ENCODE peak calls at places on chromosomes 4 and X, in five cellular contexts. U is tibial nerve, Y is uterus, X is Peyer's patch, Q is H1. N is an unnamed sample.

GRCh38 chrX:45824471-45824870 is 623.8 kb upstream of the DIPK2B start:
- DNase-seq in Y (peak), U (no peak), X (no peak), Q (no peak), N (no peak)

GRCh38 chr4:165838575-165838974 is 34.5 kb upstream of the TLL1 start:
- DNase-seq in X (no peak), Y (no peak), Q (no peak), U (no peak), N (no peak)

GRCh38 chr4:147737623-147738022 is 5.7 kb downstream of the ARHGAP10 start:
- DNase-seq in X (no peak), Y (no peak), Q (no peak), U (no peak), N (no peak)

GRCh38 chr4:1870328-1870577 is 940 bp upstream of the NSD2 start:
- DNase-seq in U (peak), Y (peak), Q (no peak), X (peak), N (peak)

GRCh38 chrX:81202413-81202794 is 502 bp downstream of the SH3BGRL start:
- DNase-seq in Y (no peak), Q (no peak), U (no peak), X (no peak), N (no peak)

GRCh38 chr4:78299565-78299972 is 242.4 kb downstream of the FRAS1 start:
- DNase-seq in Q (no peak), Y (no peak), U (no peak), X (no peak), N (peak)

GRCh38 chr4:1339489-1339888 is 7.5 kb upstream of the UVSSA start:
- DNase-seq in X (no peak), Q (no peak), U (no peak), Y (no peak), N (no peak)

GRCh38 chrX:97563531-97564133 is 679.9 kb downstream of the RPA4 start:
- DNase-seq in Q (no peak), X (peak), Y (peak), U (peak), N (no peak)

GRCh38 chr4:70734168-70734954 is 12.6 kb downstream of the RUFY3 start:
- DNase-seq in U (no peak), Q (no peak), Y (no peak), X (peak), N (peak)

GRCh38 chr4:5988086-5988845 is 30.0 kb downstream of the C4orf50 start:
- DNase-seq in U (no peak), Q (no peak), X (no peak), Y (no peak), N (no peak)

GRCh38 chr4:79756496-79756895 is 316.5 kb downstream of the ANTXR2 start:
- DNase-seq in Q (no peak), Y (no peak), X (no peak), U (no peak), N (no peak)

GRCh38 chr4:155377281-155377680 is 516 bp upstream of the MAP9 start:
- DNase-seq in Q (no peak), Y (no peak), U (no peak), X (no peak), N (no peak)

GRCh38 chr4:164252286-164252685 is 501.6 kb upstream of the SMIM31 start:
- DNase-seq in Q (no peak), X (no peak), Y (no peak), U (no peak), N (no peak)

GRCh38 chrX:20442597-20442996 is 175.9 kb upstream of the RPS6KA3 start:
- DNase-seq in Q (peak), X (peak), U (peak), Y (peak), N (peak)

GRCh38 chr4:121599049-121599448 is 97.7 kb downstream of the ANXA5 start:
- DNase-seq in Q (no peak), U (no peak), Y (no peak), X (no peak), N (no peak)

GRCh38 chr4:12846368-12846767 is 637.8 kb downstream of the RAB28 start:
- DNase-seq in X (no peak), Y (no peak), Q (no peak), U (no peak), N (no peak)

GRCh38 chr4:138320030-138320429 is 77.9 kb upstream of the SLC7A11 start:
- DNase-seq in X (no peak), U (no peak), Y (no peak), Q (no peak), N (no peak)

GRCh38 chrX:8848921-8849320 is 47.7 kb upstream of the FAM9A start:
- DNase-seq in Q (no peak), X (no peak), Y (no peak), U (no peak), N (no peak)

GRCh38 chrX:113986427-113986826 is 597.5 kb upstream of the HTR2C start:
- DNase-seq in Q (no peak), U (no peak), Y (no peak), X (no peak), N (no peak)

GRCh38 chr4:156945532-156945931 is 26.1 kb downstream of the PDGFC start:
- DNase-seq in X (no peak), Y (no peak), U (no peak), Q (no peak), N (no peak)

GRCh38 chrX:10119399-10119990 is 37.3 kb upstream of the CLCN4 start:
- DNase-seq in X (peak), Q (peak), U (peak), Y (peak), N (peak)

GRCh38 chr4:176359590-176359989 is 39.8 kb downstream of the SPCS3 start:
- DNase-seq in Y (no peak), U (no peak), X (no peak), Q (no peak), N (no peak)

GRCh38 chr4:44017422-44017739 is 431.2 kb downstream of the KCTD8 start:
- DNase-seq in X (no peak), Q (no peak), U (no peak), Y (no peak), N (no peak)

GRCh38 chr4:44019721-44020120 is 428.9 kb downstream of the KCTD8 start:
- DNase-seq in Q (no peak), X (no peak), U (no peak), Y (no peak), N (no peak)

GRCh38 chr4:44016582-44017421 is 431.8 kb downstream of the KCTD8 start:
- DNase-seq in X (no peak), Q (no peak), Y (no peak), U (no peak), N (no peak)
- TF ChIP-seq POLR2A in X (no peak), Q (no peak), Y (no peak), U (no peak), N (no peak)

GRCh38 chrX:129531132-129531531 is 7.8 kb upstream of the SMARCA1 start:
- DNase-seq in Q (no peak), U (no peak), Y (no peak), X (no peak), N (no peak)

GRCh38 chrX:129534816-129535578 is 5.1 kb upstream of the OCRL start:
- DNase-seq in U (no peak), X (no peak), Q (no peak), Y (no peak), N (no peak)

GRCh38 chrX:129525162-129525561 is 1.9 kb upstream of the SMARCA1 start:
- DNase-seq in Q (no peak), Y (no peak), U (no peak), X (no peak), N (no peak)

GRCh38 chrX:129529685-129530281 is 6.5 kb upstream of the SMARCA1 start:
- DNase-seq in U (peak), X (no peak), Y (no peak), Q (no peak), N (no peak)

GRCh38 chrX:129530410-129530809 is 7.1 kb upstream of the SMARCA1 start:
- DNase-seq in X (no peak), Y (no peak), U (no peak), Q (no peak), N (no peak)
- H3K4me3 ChIP-seq in X (no peak), Y (no peak), U (no peak), Q (no peak), N (no peak)

GRCh38 chrX:110208092-110208491 is 109.8 kb downstream of the AMMECR1 start:
- DNase-seq in Y (no peak), Q (no peak), U (no peak), X (no peak), N (no peak)
- TF ChIP-seq CTCF in Y (no peak), Q (no peak), U (no peak), X (no peak), N (no peak)

DNA sequence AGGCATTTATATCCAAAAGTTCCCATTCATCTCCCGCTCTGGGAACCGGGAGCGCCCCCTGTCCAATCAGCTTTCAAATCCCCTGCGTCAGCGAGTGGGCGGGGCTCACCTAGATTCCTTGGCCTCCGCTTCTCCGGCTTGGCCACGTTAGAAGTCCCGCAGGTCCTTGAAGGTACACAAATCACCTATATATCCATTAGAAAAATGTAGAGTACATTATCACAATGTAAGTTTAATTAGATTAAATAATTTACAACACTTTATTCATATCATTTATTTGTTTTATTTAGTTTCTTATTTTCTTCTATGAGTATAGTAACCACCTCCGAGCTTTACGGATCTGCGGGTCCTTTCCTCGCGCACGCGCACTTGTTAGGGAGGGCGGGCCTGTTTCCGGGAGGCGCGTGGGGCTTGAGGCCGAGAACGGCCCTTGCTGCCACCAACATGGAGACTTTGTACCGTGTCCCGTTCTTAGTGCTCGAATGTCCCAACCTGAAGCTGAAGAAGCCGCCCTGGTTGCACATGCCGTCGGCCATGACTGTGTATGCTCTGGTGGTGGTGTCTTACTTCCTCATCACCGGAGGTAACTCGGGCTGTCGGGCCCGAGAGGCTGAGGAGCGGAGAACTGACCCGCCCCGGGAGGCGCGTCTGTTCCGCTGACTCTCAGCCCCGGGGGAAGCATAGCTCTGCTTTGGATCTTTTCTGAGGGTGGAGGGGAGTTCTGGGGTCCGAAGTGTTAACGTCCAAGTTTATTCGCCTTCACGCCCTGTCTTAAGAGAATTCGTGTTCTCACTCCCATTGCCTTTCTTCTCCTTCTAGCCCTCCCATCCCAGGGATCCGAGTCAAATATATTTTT is at the start of gene OSTC:
- DNase-seq in Q (peak), U (peak), X (peak), Y (peak), N (peak)
- TF ChIP-seq POLR2A in Q (peak), U (peak), X (peak), Y (peak), N (peak)

GRCh38 chr4:52715914-52716313 is 35.3 kb downstream of the ERVMER34-1 start:
- DNase-seq in U (no peak), Y (no peak), Q (no peak), X (no peak), N (no peak)

GRCh38 chr4:52713456-52713937 is 37.7 kb downstream of the ERVMER34-1 start:
- DNase-seq in Q (no peak), X (no peak), U (no peak), Y (no peak), N (peak)

GRCh38 chr4:52715255-52715897 is 35.8 kb downstream of the ERVMER34-1 start:
- DNase-seq in Q (no peak), X (no peak), U (no peak), Y (no peak), N (no peak)

GRCh38 chr4:52712991-52713275 is 38.3 kb downstream of the ERVMER34-1 start:
- DNase-seq in U (peak), X (no peak), Q (no peak), Y (no peak), N (no peak)

DNA sequence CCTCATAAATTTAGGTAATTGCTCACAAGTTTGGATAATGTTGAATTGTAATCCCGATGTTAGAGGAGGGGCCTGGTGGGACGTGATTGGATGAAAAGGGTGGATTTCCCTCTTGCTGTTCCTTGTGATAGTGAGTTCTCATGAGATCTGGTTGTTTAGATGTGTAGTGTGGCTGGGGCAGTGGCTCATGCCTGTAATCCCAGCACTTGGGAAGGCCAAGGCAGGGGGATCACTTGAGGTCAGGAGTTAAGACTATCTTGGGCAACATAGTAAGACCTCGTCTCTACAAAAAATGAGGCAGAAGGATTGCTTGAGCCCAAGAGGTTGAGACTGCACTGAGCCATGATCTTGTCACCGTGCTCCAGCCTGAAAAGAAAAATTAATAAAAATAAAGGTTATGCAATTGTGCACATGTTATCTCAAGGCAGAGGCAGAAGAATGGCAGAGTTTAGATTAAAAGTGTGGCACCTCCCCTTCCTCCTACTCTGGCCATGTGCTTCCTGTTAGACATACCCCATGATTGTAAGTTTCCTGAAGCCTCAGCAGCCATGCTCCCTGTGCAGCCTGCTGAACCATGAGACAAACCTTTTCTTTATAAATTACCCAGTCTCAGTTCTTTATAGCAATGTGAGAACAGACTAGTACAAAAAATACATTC is 36.5 kb downstream of the ERVMER34-1 start:
- DNase-seq in Y (no peak), Q (no peak), X (no peak), U (no peak), N (no peak)
- H3K4me3 ChIP-seq in Y (no peak), Q (peak), X (no peak), U (no peak), N (no peak)

GRCh38 chr4:83486457-83487129 is 1.7 kb upstream of the ABRAXAS1 start:
- DNase-seq in U (no peak), Q (no peak), Y (no peak), X (no peak), N (no peak)

GRCh38 chr4:83489711-83490326 is 4.9 kb upstream of the ABRAXAS1 start:
- DNase-seq in Q (no peak), X (no peak), U (no peak), Y (no peak), N (no peak)

GRCh38 chr4:83484500-83485431 is at the start of gene ABRAXAS1:
- DNase-seq in Q (peak), Y (peak), X (peak), U (peak), N (peak)
- TF ChIP-seq CTCF in Q (no peak), Y (peak), X (no peak), U (no peak), N (peak)

GRCh38 chrX:386768-387575 is at the start of gene PPP2R3B:
- DNase-seq in Y (peak), X (peak), U (peak), Q (peak), N (peak)
- TF ChIP-seq POLR2A in Y (peak), X (peak), U (peak), Q (no peak), N (peak)

N was measured in body of pancreas.